ENCODE peak calls at places on chromosomes 2 and 18, in six cellular contexts. K, X, I, P, S and Q are unnamed samples.

GRCh38 chr2:232367591-232368233 is 10.8 kb upstream of the ALPP start:
- DNase-seq in I (no peak), P (no peak), K (peak; percentile 26), X (no peak), S (no peak), Q (no peak)

GRCh38 chr2:75560768-75561565 is at the start of gene EVA1A:
- DNase-seq in X (peak; percentile 42), S (peak; percentile 73), K (peak; percentile 33), P (peak; percentile 32), I (no peak), Q (no peak)

GRCh38 chr2:164920430-164920829 is 34.9 kb downstream of the SLC38A11 start:
- DNase-seq in P (no peak), K (peak; percentile 74), I (no peak), S (no peak), X (no peak), Q (no peak)

GRCh38 chr2:196480653-196481322 is 158.7 kb upstream of the CCDC150 start:
- DNase-seq in K (no peak), P (no peak), X (no peak), I (no peak), S (no peak), Q (no peak)

GRCh38 chr18:24488824-24489493 is 28.5 kb downstream of the HRH4 start:
- DNase-seq in I (peak; percentile 64), P (no peak), S (no peak), X (no peak), K (peak; percentile 18), Q (peak; percentile 34)

GRCh38 chr2:8575011-8575750 is 106.7 kb upstream of the ID2 start:
- DNase-seq in I (no peak), X (no peak), K (no peak), S (peak; percentile 54), P (no peak), Q (no peak)

GRCh38 chr18:13026583-13027270 is 35.6 kb downstream of the CEP192 start:
- DNase-seq in S (no peak), K (no peak), P (no peak), X (no peak), I (no peak), Q (no peak)

GRCh38 chr2:38750011-38750792 is 959 bp downstream of the SRSF7 start:
- DNase-seq in P (peak; percentile 65), I (no peak), K (peak; percentile 37), S (no peak), X (peak; percentile 69), Q (no peak)

GRCh38 chr18:59249186-59249774 is 24.0 kb downstream of the RAX start:
- DNase-seq in P (no peak), S (no peak), I (peak; percentile 41), X (peak; percentile 29), K (peak; percentile 69), Q (peak; percentile 82)

GRCh38 chr2:20100711-20101110 is 49.3 kb upstream of the LAPTM4A start:
- DNase-seq in K (no peak), X (no peak), S (no peak), I (no peak), P (no peak), Q (no peak)

GRCh38 chr2:20106746-20107145 is 55.3 kb upstream of the LAPTM4A start:
- DNase-seq in X (no peak), P (no peak), I (no peak), S (no peak), K (no peak), Q (no peak)

GRCh38 chr2:20099780-20100179 is 48.4 kb upstream of the LAPTM4A start:
- DNase-seq in S (no peak), K (no peak), X (no peak), I (no peak), P (no peak), Q (no peak)

GRCh38 chr2:20104900-20105545 is 53.6 kb upstream of the LAPTM4A start:
- DNase-seq in P (no peak), S (no peak), X (no peak), I (no peak), K (no peak), Q (no peak)

GRCh38 chr2:20103514-20103913 is 52.1 kb upstream of the LAPTM4A start:
- DNase-seq in S (no peak), K (peak; percentile 80), I (no peak), X (no peak), P (no peak), Q (no peak)
- TF ChIP-seq CTCF in S (peak; percentile 60), K (peak; percentile 72), I (no peak), X (no peak), P (no peak), Q (no peak)

GRCh38 chr18:9079863-9080528 is 22.5 kb upstream of the NDUFV2 start:
- DNase-seq in P (no peak), X (no peak), I (no peak), S (no peak), K (no peak), Q (no peak)

GRCh38 chr18:9081940-9082339 is 20.6 kb upstream of the NDUFV2 start:
- DNase-seq in K (no peak), X (no peak), S (no peak), P (no peak), I (no peak), Q (no peak)

GRCh38 chr18:9086624-9087023 is 15.9 kb upstream of the NDUFV2 start:
- DNase-seq in P (no peak), K (no peak), I (no peak), X (no peak), S (no peak), Q (no peak)

GRCh38 chr18:9086015-9086414 is 16.5 kb upstream of the NDUFV2 start:
- DNase-seq in P (no peak), I (no peak), S (no peak), X (no peak), K (no peak), Q (no peak)

DNA sequence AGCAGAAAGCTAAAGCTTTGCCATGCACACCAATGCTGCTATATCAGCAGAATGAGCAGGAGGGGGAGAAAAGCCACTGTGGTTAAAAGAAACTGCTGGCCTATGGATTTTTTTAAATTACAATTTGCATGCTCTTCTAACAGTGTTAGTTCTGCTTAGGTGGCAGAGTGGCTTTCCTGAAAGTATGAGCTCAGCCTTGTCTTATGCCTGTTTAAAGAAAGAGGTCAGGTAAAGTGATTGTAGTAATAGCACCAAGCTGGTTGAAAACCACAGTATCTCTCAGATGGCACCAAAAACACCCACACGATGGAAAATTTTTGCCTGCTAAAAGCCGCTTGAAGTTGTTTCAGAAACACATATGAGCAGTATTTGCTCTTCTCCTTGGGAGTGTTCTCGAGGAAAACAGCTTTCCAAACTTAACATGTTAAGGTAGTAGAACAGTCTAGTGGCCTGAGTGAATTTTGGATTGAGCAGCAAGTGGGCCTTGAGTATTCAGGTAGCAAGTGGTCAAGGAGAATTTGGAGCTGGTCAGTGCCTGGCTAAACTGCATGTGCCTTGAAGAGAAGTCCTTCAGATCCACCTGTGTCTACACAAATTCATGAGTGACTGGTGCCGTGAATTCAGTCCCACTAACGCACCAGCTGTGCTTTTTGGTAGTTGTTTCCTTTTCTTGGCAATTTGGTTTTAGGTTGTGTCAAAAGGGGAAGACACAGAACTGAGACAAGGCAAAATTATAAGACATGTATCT is 19.6 kb upstream of the NDUFV2 start:
- DNase-seq in P (no peak), I (no peak), S (no peak), X (no peak), K (no peak), Q (no peak)
- TF ChIP-seq CTCF in P (no peak), I (no peak), S (no peak), X (no peak), K (no peak), Q (no peak)

DNA sequence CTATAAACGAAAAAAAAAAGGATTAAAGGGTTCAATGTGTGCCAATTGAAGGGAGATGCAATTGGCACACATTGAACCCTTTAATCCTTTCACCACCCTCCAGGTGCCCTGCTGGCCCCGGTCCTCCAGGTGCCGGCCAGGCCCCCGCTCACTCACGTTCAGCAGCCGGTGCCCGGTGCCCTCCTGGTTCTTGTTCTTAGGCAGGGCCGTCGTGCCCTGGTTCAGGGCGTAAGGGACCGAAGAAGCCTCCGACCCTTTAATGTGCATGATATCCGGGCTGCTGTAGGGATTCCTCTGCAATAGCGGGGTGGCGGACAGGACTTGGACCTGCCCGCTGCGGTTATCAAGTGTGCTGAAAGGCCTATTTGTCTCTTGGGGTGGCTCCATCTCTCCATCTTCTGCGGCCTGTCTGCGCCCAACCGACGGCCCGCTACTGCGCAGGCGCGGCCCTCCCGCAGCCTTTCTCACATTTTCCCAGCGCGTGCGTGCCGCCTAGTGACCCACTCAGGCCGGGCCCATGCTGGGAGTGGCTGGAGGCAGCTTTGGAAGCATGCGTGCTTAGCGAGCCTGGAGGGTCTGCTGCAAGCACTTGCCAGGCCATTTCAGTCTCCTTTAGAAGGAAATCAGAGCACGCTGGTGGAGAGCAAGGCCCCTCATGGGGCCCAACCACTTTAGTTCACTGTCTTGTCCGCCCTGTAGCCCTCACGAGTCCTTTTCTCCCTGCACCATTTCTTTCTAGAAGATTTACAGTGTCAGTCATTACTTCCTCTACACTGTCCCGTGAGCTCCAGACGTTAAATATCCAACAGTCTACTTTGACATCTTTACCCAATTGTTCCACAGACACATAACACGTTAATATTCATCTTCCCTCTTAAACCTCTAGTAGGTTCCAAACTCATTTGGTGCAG is 24.3 kb downstream of the TMEM237 start:
- DNase-seq in K (no peak), I (peak; percentile 46), P (peak; percentile 82), S (no peak), X (peak; percentile 75), Q (no peak)
- TF ChIP-seq CTCF in K (no peak), I (peak; percentile 40), P (no peak), S (no peak), X (peak; percentile 25), Q (no peak)

GRCh38 chr18:35998967-35999366 is 26.5 kb downstream of the RMP24 start:
- DNase-seq in I (no peak), K (peak; percentile 16), X (no peak), P (no peak), S (no peak), Q (no peak)
- TF ChIP-seq CTCF in I (no peak), K (no peak), X (no peak), P (no peak), S (peak; percentile 67), Q (no peak)

DNA sequence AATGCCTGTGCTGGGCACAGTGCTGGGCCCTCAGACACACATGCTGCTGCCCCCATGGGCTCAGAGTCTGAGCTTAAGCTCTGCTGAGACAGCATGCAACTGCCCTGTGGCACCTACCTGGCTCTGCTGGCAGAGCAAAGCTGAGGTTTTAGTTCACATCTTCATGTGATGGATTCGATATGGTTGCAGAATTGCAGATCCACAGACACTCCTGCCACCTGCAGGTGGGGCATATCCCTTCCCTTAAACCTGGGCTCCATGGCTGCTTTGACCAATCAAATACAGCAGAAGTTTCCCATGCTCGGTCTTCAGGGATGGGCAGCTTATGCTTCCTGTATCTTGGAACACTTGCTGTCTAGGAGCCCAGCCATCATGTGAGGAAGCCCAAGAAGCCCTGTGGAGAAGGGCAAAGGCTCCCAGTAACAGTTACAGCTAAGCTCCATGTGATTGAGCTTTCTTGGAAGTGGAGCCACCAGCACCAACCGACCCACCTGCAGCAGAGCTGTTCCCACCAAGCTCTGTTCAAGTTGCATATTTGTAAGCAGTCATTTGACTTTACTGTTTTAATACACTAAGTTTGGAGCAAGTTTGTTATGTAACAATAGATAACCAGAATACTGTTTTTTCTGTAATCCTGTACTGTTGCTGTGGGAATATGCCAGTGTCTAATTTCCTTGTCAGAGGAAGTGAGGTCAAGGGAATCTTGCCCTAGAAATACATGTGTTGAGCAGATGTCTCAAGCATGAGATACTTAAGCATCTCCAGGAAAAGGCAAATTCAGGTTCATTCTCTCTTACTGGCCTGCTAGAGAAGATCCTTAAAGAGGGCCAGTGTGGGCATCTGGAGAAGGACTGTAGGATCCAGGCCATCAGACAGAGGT is 79.3 kb downstream of the SH3RF3 start:
- DNase-seq in I (no peak), P (no peak), X (no peak), S (no peak), K (peak; percentile 29), Q (no peak)
- TF ChIP-seq CTCF in I (no peak), P (no peak), X (no peak), S (no peak), K (no peak), Q (peak; percentile 33)